ENCODE peak calls at places on chromosomes 4 and X, in eight cellular contexts. One of them, this sample, is unnamed.

GRCh38 chrX:104697264-104697663 is 131.3 kb downstream of the IL1RAPL2 start:
- DNase-seq in CD4-positive, alpha-beta T cell: no peak
- DNase-seq in kidney tubule cell: peak; percentile 16
- DNase-seq in cardiac fibroblast: no peak
- DNase-seq in KBM-7: peak; percentile 14
- DNase-seq in NT2/D1: no peak
- DNase-seq in GM03348: no peak
- DNase-seq in activated naive CD4-positive, alpha-beta T cell treated with anti-CD3 and anti-CD28 coated beads, Interleukin-2, amount 10 ng/mL, durations not matched to agents 7 days and 5 days: no peak
- DNase-seq in this sample: no peak

GRCh38 chrX:57227691-57228090 is 58.8 kb upstream of the FAAH2 start:
- DNase-seq in CD4-positive, alpha-beta T cell: no peak
- DNase-seq in kidney tubule cell: peak; percentile 62
- DNase-seq in cardiac fibroblast: no peak
- DNase-seq in KBM-7: peak; percentile 35
- DNase-seq in NT2/D1: peak; percentile 25
- DNase-seq in GM03348: no peak
- DNase-seq in activated naive CD4-positive, alpha-beta T cell treated with anti-CD3 and anti-CD28 coated beads, Interleukin-2, amount 10 ng/mL, durations not matched to agents 7 days and 5 days: no peak
- DNase-seq in this sample: peak; percentile 8

GRCh38 chr4:183443609-183444148 is 757 bp upstream of the CDKN2AIP start:
- DNase-seq in CD4-positive, alpha-beta T cell: peak; percentile 26
- DNase-seq in kidney tubule cell: no peak
- DNase-seq in cardiac fibroblast: no peak
- DNase-seq in KBM-7: peak; percentile 80
- DNase-seq in NT2/D1: peak; percentile 50
- DNase-seq in GM03348: peak; percentile 62
- DNase-seq in activated naive CD4-positive, alpha-beta T cell treated with anti-CD3 and anti-CD28 coated beads, Interleukin-2, amount 10 ng/mL, durations not matched to agents 7 days and 5 days: no peak
- DNase-seq in this sample: no peak

GRCh38 chr4:38574559-38575333 is 89.3 kb upstream of the KLF3 start:
- DNase-seq in CD4-positive, alpha-beta T cell: no peak
- DNase-seq in kidney tubule cell: peak; percentile 81
- DNase-seq in cardiac fibroblast: no peak
- DNase-seq in KBM-7: peak; percentile 40
- DNase-seq in NT2/D1: no peak
- DNase-seq in GM03348: no peak
- DNase-seq in activated naive CD4-positive, alpha-beta T cell treated with anti-CD3 and anti-CD28 coated beads, Interleukin-2, amount 10 ng/mL, durations not matched to agents 7 days and 5 days: no peak
- DNase-seq in this sample: no peak

GRCh38 chrX:49838374-49838773 is 9.3 kb downstream of the PAGE4 start:
- DNase-seq in CD4-positive, alpha-beta T cell: no peak
- DNase-seq in kidney tubule cell: peak; percentile 44
- DNase-seq in cardiac fibroblast: peak; percentile 24
- DNase-seq in KBM-7: peak; percentile 65
- DNase-seq in NT2/D1: peak; percentile 16
- DNase-seq in GM03348: peak; percentile 24
- DNase-seq in activated naive CD4-positive, alpha-beta T cell treated with anti-CD3 and anti-CD28 coated beads, Interleukin-2, amount 10 ng/mL, durations not matched to agents 7 days and 5 days: peak; percentile 22
- DNase-seq in this sample: no peak

GRCh38 chrX:281166-281999 is at the start of gene PLCXD1:
- DNase-seq in CD4-positive, alpha-beta T cell: no peak
- DNase-seq in kidney tubule cell: peak; percentile 13
- DNase-seq in cardiac fibroblast: peak; percentile 48
- DNase-seq in KBM-7: peak; percentile 82
- DNase-seq in NT2/D1: peak; percentile 72
- DNase-seq in GM03348: no peak
- DNase-seq in activated naive CD4-positive, alpha-beta T cell treated with anti-CD3 and anti-CD28 coated beads, Interleukin-2, amount 10 ng/mL, durations not matched to agents 7 days and 5 days: peak; percentile 55
- DNase-seq in this sample: no peak

GRCh38 chrX:94178145-94178790 is 504.3 kb downstream of the FAM133A start:
- DNase-seq in CD4-positive, alpha-beta T cell: no peak
- DNase-seq in kidney tubule cell: peak; percentile 63
- DNase-seq in cardiac fibroblast: no peak
- DNase-seq in KBM-7: no peak
- DNase-seq in NT2/D1: no peak
- DNase-seq in GM03348: no peak
- DNase-seq in activated naive CD4-positive, alpha-beta T cell treated with anti-CD3 and anti-CD28 coated beads, Interleukin-2, amount 10 ng/mL, durations not matched to agents 7 days and 5 days: no peak
- DNase-seq in this sample: no peak

GRCh38 chr4:81870275-81870674 is 398.6 kb upstream of the RASGEF1B start:
- DNase-seq in CD4-positive, alpha-beta T cell: no peak
- DNase-seq in kidney tubule cell: no peak
- DNase-seq in cardiac fibroblast: no peak
- DNase-seq in KBM-7: no peak
- DNase-seq in NT2/D1: no peak
- DNase-seq in GM03348: no peak
- DNase-seq in activated naive CD4-positive, alpha-beta T cell treated with anti-CD3 and anti-CD28 coated beads, Interleukin-2, amount 10 ng/mL, durations not matched to agents 7 days and 5 days: no peak
- DNase-seq in this sample: no peak

GRCh38 chr4:5706486-5707290 is 1.7 kb downstream of the EVC2 start:
- DNase-seq in CD4-positive, alpha-beta T cell: no peak
- DNase-seq in kidney tubule cell: no peak
- DNase-seq in cardiac fibroblast: no peak
- DNase-seq in KBM-7: peak; percentile 45
- DNase-seq in NT2/D1: no peak
- DNase-seq in GM03348: no peak
- DNase-seq in activated naive CD4-positive, alpha-beta T cell treated with anti-CD3 and anti-CD28 coated beads, Interleukin-2, amount 10 ng/mL, durations not matched to agents 7 days and 5 days: no peak
- DNase-seq in this sample: no peak

GRCh38 chrX:104135677-104136076 is 21.1 kb downstream of the SLC25A53 start:
- DNase-seq in CD4-positive, alpha-beta T cell: no peak
- DNase-seq in kidney tubule cell: peak; percentile 61
- DNase-seq in cardiac fibroblast: peak; percentile 3
- DNase-seq in KBM-7: no peak
- DNase-seq in NT2/D1: no peak
- DNase-seq in GM03348: peak; percentile 18
- DNase-seq in activated naive CD4-positive, alpha-beta T cell treated with anti-CD3 and anti-CD28 coated beads, Interleukin-2, amount 10 ng/mL, durations not matched to agents 7 days and 5 days: no peak
- DNase-seq in this sample: no peak

GRCh38 chr4:125313497-125313896 is 1.3 kb upstream of the FAT4 start:
- DNase-seq in CD4-positive, alpha-beta T cell: no peak
- DNase-seq in kidney tubule cell: peak; percentile 76
- DNase-seq in cardiac fibroblast: peak; percentile 94
- DNase-seq in KBM-7: peak; percentile 88
- DNase-seq in NT2/D1: peak; percentile 71
- DNase-seq in GM03348: peak; percentile 62
- DNase-seq in activated naive CD4-positive, alpha-beta T cell treated with anti-CD3 and anti-CD28 coated beads, Interleukin-2, amount 10 ng/mL, durations not matched to agents 7 days and 5 days: peak; percentile 25
- DNase-seq in this sample: no peak

GRCh38 chr4:115234405-115235093 is 121.1 kb upstream of the NDST4 start:
- DNase-seq in CD4-positive, alpha-beta T cell: no peak
- DNase-seq in kidney tubule cell: peak; percentile 13
- DNase-seq in cardiac fibroblast: no peak
- DNase-seq in KBM-7: peak; percentile 72
- DNase-seq in NT2/D1: no peak
- DNase-seq in GM03348: no peak
- DNase-seq in activated naive CD4-positive, alpha-beta T cell treated with anti-CD3 and anti-CD28 coated beads, Interleukin-2, amount 10 ng/mL, durations not matched to agents 7 days and 5 days: no peak
- DNase-seq in this sample: no peak

GRCh38 chrX:2595258-2595657 is 94.5 kb upstream of the DHRSX start:
- DNase-seq in CD4-positive, alpha-beta T cell: no peak
- DNase-seq in kidney tubule cell: no peak
- DNase-seq in cardiac fibroblast: peak; percentile 28
- DNase-seq in KBM-7: no peak
- DNase-seq in NT2/D1: no peak
- DNase-seq in GM03348: peak; percentile 43
- DNase-seq in activated naive CD4-positive, alpha-beta T cell treated with anti-CD3 and anti-CD28 coated beads, Interleukin-2, amount 10 ng/mL, durations not matched to agents 7 days and 5 days: no peak
- DNase-seq in this sample: no peak

GRCh38 chr4:48109413-48110263 is 24.4 kb downstream of the TXK start:
- DNase-seq in CD4-positive, alpha-beta T cell: no peak
- DNase-seq in kidney tubule cell: peak; percentile 73
- DNase-seq in cardiac fibroblast: peak; percentile 41
- DNase-seq in KBM-7: peak; percentile 50
- DNase-seq in NT2/D1: no peak
- DNase-seq in GM03348: no peak
- DNase-seq in activated naive CD4-positive, alpha-beta T cell treated with anti-CD3 and anti-CD28 coated beads, Interleukin-2, amount 10 ng/mL, durations not matched to agents 7 days and 5 days: no peak
- DNase-seq in this sample: no peak

GRCh38 chr4:15568814-15569213 is 86.3 kb downstream of the FBXL5 start:
- DNase-seq in CD4-positive, alpha-beta T cell: no peak
- DNase-seq in kidney tubule cell: no peak
- DNase-seq in cardiac fibroblast: no peak
- DNase-seq in KBM-7: no peak
- DNase-seq in NT2/D1: no peak
- DNase-seq in GM03348: no peak
- DNase-seq in activated naive CD4-positive, alpha-beta T cell treated with anti-CD3 and anti-CD28 coated beads, Interleukin-2, amount 10 ng/mL, durations not matched to agents 7 days and 5 days: no peak
- DNase-seq in this sample: no peak

GRCh38 chrX:77694491-77694890 is 91.5 kb downstream of the ATRX start:
- DNase-seq in CD4-positive, alpha-beta T cell: no peak
- DNase-seq in kidney tubule cell: no peak
- DNase-seq in cardiac fibroblast: no peak
- DNase-seq in KBM-7: no peak
- DNase-seq in NT2/D1: no peak
- DNase-seq in GM03348: no peak
- DNase-seq in activated naive CD4-positive, alpha-beta T cell treated with anti-CD3 and anti-CD28 coated beads, Interleukin-2, amount 10 ng/mL, durations not matched to agents 7 days and 5 days: no peak
- DNase-seq in this sample: no peak

GRCh38 chrX:78024349-78025108 is 55.1 kb upstream of the PGAM4 start:
- DNase-seq in CD4-positive, alpha-beta T cell: peak; percentile 5
- DNase-seq in kidney tubule cell: peak; percentile 35
- DNase-seq in cardiac fibroblast: peak; percentile 14
- DNase-seq in KBM-7: peak; percentile 68
- DNase-seq in NT2/D1: no peak
- DNase-seq in GM03348: peak; percentile 3
- DNase-seq in activated naive CD4-positive, alpha-beta T cell treated with anti-CD3 and anti-CD28 coated beads, Interleukin-2, amount 10 ng/mL, durations not matched to agents 7 days and 5 days: peak; percentile 20
- DNase-seq in this sample: no peak

GRCh38 chr4:80219301-80220025 is 22.2 kb downstream of the PRDM8 start:
- DNase-seq in CD4-positive, alpha-beta T cell: no peak
- DNase-seq in kidney tubule cell: peak; percentile 47
- DNase-seq in cardiac fibroblast: peak; percentile 30
- DNase-seq in KBM-7: no peak
- DNase-seq in NT2/D1: no peak
- DNase-seq in GM03348: no peak
- DNase-seq in activated naive CD4-positive, alpha-beta T cell treated with anti-CD3 and anti-CD28 coated beads, Interleukin-2, amount 10 ng/mL, durations not matched to agents 7 days and 5 days: no peak
- DNase-seq in this sample: no peak

GRCh38 chr4:87375719-87376291 is 15.2 kb downstream of the HSD17B11 start:
- DNase-seq in CD4-positive, alpha-beta T cell: no peak
- DNase-seq in kidney tubule cell: peak; percentile 63
- DNase-seq in cardiac fibroblast: peak; percentile 93
- DNase-seq in KBM-7: peak; percentile 60
- DNase-seq in NT2/D1: no peak
- DNase-seq in GM03348: peak; percentile 69
- DNase-seq in activated naive CD4-positive, alpha-beta T cell treated with anti-CD3 and anti-CD28 coated beads, Interleukin-2, amount 10 ng/mL, durations not matched to agents 7 days and 5 days: no peak
- DNase-seq in this sample: no peak

GRCh38 chrX:20294957-20295356 is 28.2 kb upstream of the RPS6KA3 start:
- DNase-seq in CD4-positive, alpha-beta T cell: no peak
- DNase-seq in kidney tubule cell: no peak
- DNase-seq in cardiac fibroblast: no peak
- DNase-seq in KBM-7: no peak
- DNase-seq in NT2/D1: no peak
- DNase-seq in GM03348: no peak
- DNase-seq in activated naive CD4-positive, alpha-beta T cell treated with anti-CD3 and anti-CD28 coated beads, Interleukin-2, amount 10 ng/mL, durations not matched to agents 7 days and 5 days: no peak
- DNase-seq in this sample: no peak

GRCh38 chrX:40172169-40172979 is 74.6 kb upstream of the BCOR start:
- DNase-seq in CD4-positive, alpha-beta T cell: no peak
- DNase-seq in kidney tubule cell: peak; percentile 59
- DNase-seq in cardiac fibroblast: peak; percentile 63
- DNase-seq in KBM-7: peak; percentile 80
- DNase-seq in NT2/D1: no peak
- DNase-seq in GM03348: peak; percentile 63
- DNase-seq in activated naive CD4-positive, alpha-beta T cell treated with anti-CD3 and anti-CD28 coated beads, Interleukin-2, amount 10 ng/mL, durations not matched to agents 7 days and 5 days: peak; percentile 52
- DNase-seq in this sample: no peak

GRCh38 chrX:13069771-13070410 is 25.5 kb upstream of the FAM9C start:
- DNase-seq in CD4-positive, alpha-beta T cell: no peak
- DNase-seq in kidney tubule cell: no peak
- DNase-seq in cardiac fibroblast: peak; percentile 47
- DNase-seq in KBM-7: no peak
- DNase-seq in NT2/D1: no peak
- DNase-seq in GM03348: no peak
- DNase-seq in activated naive CD4-positive, alpha-beta T cell treated with anti-CD3 and anti-CD28 coated beads, Interleukin-2, amount 10 ng/mL, durations not matched to agents 7 days and 5 days: no peak
- DNase-seq in this sample: no peak

GRCh38 chr4:139921551-139922184 is 232.3 kb downstream of the MAML3 start:
- DNase-seq in CD4-positive, alpha-beta T cell: no peak
- DNase-seq in kidney tubule cell: no peak
- DNase-seq in cardiac fibroblast: no peak
- DNase-seq in KBM-7: no peak
- DNase-seq in NT2/D1: no peak
- DNase-seq in GM03348: no peak
- DNase-seq in activated naive CD4-positive, alpha-beta T cell treated with anti-CD3 and anti-CD28 coated beads, Interleukin-2, amount 10 ng/mL, durations not matched to agents 7 days and 5 days: no peak
- DNase-seq in this sample: no peak

GRCh38 chrX:42017971-42018370 is 94.6 kb upstream of the CASK start:
- DNase-seq in CD4-positive, alpha-beta T cell: no peak
- DNase-seq in kidney tubule cell: peak; percentile 73
- DNase-seq in cardiac fibroblast: no peak
- DNase-seq in KBM-7: no peak
- DNase-seq in NT2/D1: no peak
- DNase-seq in GM03348: no peak
- DNase-seq in activated naive CD4-positive, alpha-beta T cell treated with anti-CD3 and anti-CD28 coated beads, Interleukin-2, amount 10 ng/mL, durations not matched to agents 7 days and 5 days: no peak
- DNase-seq in this sample: no peak

GRCh38 chr4:188110036-188110435 is 633 bp upstream of the TRIML2 start:
- DNase-seq in CD4-positive, alpha-beta T cell: no peak
- DNase-seq in kidney tubule cell: no peak
- DNase-seq in cardiac fibroblast: no peak
- DNase-seq in KBM-7: no peak
- DNase-seq in NT2/D1: no peak
- DNase-seq in GM03348: no peak
- DNase-seq in activated naive CD4-positive, alpha-beta T cell treated with anti-CD3 and anti-CD28 coated beads, Interleukin-2, amount 10 ng/mL, durations not matched to agents 7 days and 5 days: no peak
- DNase-seq in this sample: no peak

GRCh38 chr4:61555789-61556188 is 355.7 kb downstream of the ADGRL3 start:
- DNase-seq in CD4-positive, alpha-beta T cell: no peak
- DNase-seq in kidney tubule cell: peak; percentile 36
- DNase-seq in cardiac fibroblast: peak; percentile 85
- DNase-seq in KBM-7: no peak
- DNase-seq in NT2/D1: no peak
- DNase-seq in GM03348: no peak
- DNase-seq in activated naive CD4-positive, alpha-beta T cell treated with anti-CD3 and anti-CD28 coated beads, Interleukin-2, amount 10 ng/mL, durations not matched to agents 7 days and 5 days: no peak
- DNase-seq in this sample: no peak

GRCh38 chrX:1316527-1316926 is 20.1 kb upstream of the IL3RA start:
- DNase-seq in CD4-positive, alpha-beta T cell: no peak
- DNase-seq in kidney tubule cell: no peak
- DNase-seq in cardiac fibroblast: no peak
- DNase-seq in KBM-7: peak; percentile 98
- DNase-seq in NT2/D1: no peak
- DNase-seq in GM03348: no peak
- DNase-seq in activated naive CD4-positive, alpha-beta T cell treated with anti-CD3 and anti-CD28 coated beads, Interleukin-2, amount 10 ng/mL, durations not matched to agents 7 days and 5 days: peak; percentile 40
- DNase-seq in this sample: no peak

GRCh38 chrX:119512145-119512800 is 44.0 kb downstream of the SLC25A5 start:
- DNase-seq in CD4-positive, alpha-beta T cell: no peak
- DNase-seq in kidney tubule cell: peak; percentile 80
- DNase-seq in cardiac fibroblast: peak; percentile 81
- DNase-seq in KBM-7: peak; percentile 76
- DNase-seq in NT2/D1: peak; percentile 72
- DNase-seq in GM03348: peak; percentile 80
- DNase-seq in activated naive CD4-positive, alpha-beta T cell treated with anti-CD3 and anti-CD28 coated beads, Interleukin-2, amount 10 ng/mL, durations not matched to agents 7 days and 5 days: peak; percentile 43
- DNase-seq in this sample: no peak

GRCh38 chr4:96150501-96150900 is 310.6 kb downstream of the PDHA2 start:
- DNase-seq in CD4-positive, alpha-beta T cell: no peak
- DNase-seq in kidney tubule cell: no peak
- DNase-seq in cardiac fibroblast: peak; percentile 71
- DNase-seq in KBM-7: no peak
- DNase-seq in NT2/D1: no peak
- DNase-seq in GM03348: no peak
- DNase-seq in activated naive CD4-positive, alpha-beta T cell treated with anti-CD3 and anti-CD28 coated beads, Interleukin-2, amount 10 ng/mL, durations not matched to agents 7 days and 5 days: no peak
- DNase-seq in this sample: no peak

GRCh38 chrX:110665636-110666035 is 130.0 kb downstream of the CHRDL1 start:
- DNase-seq in CD4-positive, alpha-beta T cell: no peak
- DNase-seq in kidney tubule cell: peak; percentile 22
- DNase-seq in cardiac fibroblast: peak; percentile 13
- DNase-seq in KBM-7: peak; percentile 50
- DNase-seq in NT2/D1: peak; percentile 47
- DNase-seq in GM03348: peak; percentile 26
- DNase-seq in activated naive CD4-positive, alpha-beta T cell treated with anti-CD3 and anti-CD28 coated beads, Interleukin-2, amount 10 ng/mL, durations not matched to agents 7 days and 5 days: peak; percentile 24
- DNase-seq in this sample: no peak

This sample was measured in activated T-helper 2 cell treated with anti-CD3 and anti-CD28 coated beads, Interferon-gamma antibody, Interleukin-2, Interleukin-4, amounts not matched to agents 10 μg/mL and 5 μg/mL and 100 μg/mL, durations not matched to agents 14 hours and 24 hours and 36 hours.